ENCODE peak calls at places on chromosomes 11 and 22, in five cellular contexts. E is K562, X is HepG2, U is suprapubic skin, I is sigmoid colon. T is an unnamed sample.
A peak's percentile ranks its signal among the peaks of the same experiment; 100 is the strongest.

GRCh38 chr22:29938285-29938693 is 55.3 kb downstream of the MTMR3 start:
- DNase-seq in E (no peak), X (no peak), U (no peak), I (no peak), T (no peak)

GRCh38 chr11:3644817-3645235 is at the start of gene ART1:
- DNase-seq in E (peak; percentile 70), X (no peak), U (no peak), I (no peak), T (no peak)

GRCh38 chr22:37575490-37576003 is 4.3 kb downstream of the LGALS2 start:
- DNase-seq in E (no peak), X (no peak), U (no peak), I (no peak), T (no peak)

GRCh38 chr11:3051435-3052108 is 5.7 kb downstream of the CARS1 start:
- DNase-seq in E (no peak), X (no peak), U (no peak), I (no peak), T (peak; percentile 29)

GRCh38 chr11:70761094-70761905 is 363.0 kb downstream of the CTTN start:
- DNase-seq in E (peak; percentile 42), X (no peak), U (no peak), I (no peak), T (peak; percentile 51)

GRCh38 chr11:122803306-122803705 is 35.0 kb upstream of the CRTAM start:
- DNase-seq in E (no peak), X (no peak), U (no peak), I (no peak), T (no peak)

GRCh38 chr11:102111011-102111786 is 952 bp downstream of the YAP1 start:
- DNase-seq in E (no peak), X (peak; percentile 94), U (peak; percentile 82), I (peak; percentile 89), T (no peak)

GRCh38 chr11:8039530-8040260 is 41.3 kb upstream of the TUB start:
- DNase-seq in E (peak; percentile 25), X (no peak), U (peak; percentile 26), I (no peak), T (peak; percentile 47)

GRCh38 chr11:80197155-80197554 is 756.3 kb upstream of the TENM4 start:
- DNase-seq in E (no peak), X (no peak), U (no peak), I (no peak), T (no peak)

GRCh38 chr11:75246006-75246672 is 5.6 kb downstream of the TPBGL start:
- DNase-seq in E (no peak), X (no peak), U (peak; percentile 26), I (no peak), T (peak; percentile 46)

GRCh38 chr11:16909375-16910035 is 104.7 kb downstream of the PLEKHA7 start:
- DNase-seq in E (no peak), X (no peak), U (no peak), I (no peak), T (no peak)

GRCh38 chr11:34302046-34302921 is 55.5 kb downstream of the ABTB2 start:
- DNase-seq in E (no peak), X (no peak), U (no peak), I (no peak), T (no peak)

GRCh38 chr11:925496-926301 is at the start of gene AP2A2:
- DNase-seq in E (peak; percentile 95), X (peak; percentile 58), U (peak; percentile 85), I (peak; percentile 93), T (peak; percentile 97)

GRCh38 chr22:31630331-31631329 is 31.4 kb downstream of the PISD start:
- DNase-seq in E (peak; percentile 90), X (peak; percentile 75), U (peak; percentile 87), I (peak; percentile 88), T (peak; percentile 98)

GRCh38 chr11:93541884-93542752 is 1.1 kb downstream of the SMCO4 start:
- DNase-seq in E (peak; percentile 62), X (peak; percentile 62), U (no peak), I (peak; percentile 78), T (peak; percentile 89)

GRCh38 chr22:20155330-20156041 is 4.6 kb upstream of the CCDC188 start:
- DNase-seq in E (peak; percentile 80), X (peak; percentile 19), U (no peak), I (no peak), T (peak; percentile 90)

GRCh38 chr11:114179234-114179941 is 116.8 kb upstream of the NNMT start:
- DNase-seq in E (no peak), X (no peak), U (peak; percentile 73), I (peak; percentile 98), T (no peak)

GRCh38 chr11:35083181-35084061 is 55.5 kb upstream of the CD44 start:
- DNase-seq in E (no peak), X (no peak), U (peak; percentile 89), I (peak; percentile 87), T (peak; percentile 82)

DNA sequence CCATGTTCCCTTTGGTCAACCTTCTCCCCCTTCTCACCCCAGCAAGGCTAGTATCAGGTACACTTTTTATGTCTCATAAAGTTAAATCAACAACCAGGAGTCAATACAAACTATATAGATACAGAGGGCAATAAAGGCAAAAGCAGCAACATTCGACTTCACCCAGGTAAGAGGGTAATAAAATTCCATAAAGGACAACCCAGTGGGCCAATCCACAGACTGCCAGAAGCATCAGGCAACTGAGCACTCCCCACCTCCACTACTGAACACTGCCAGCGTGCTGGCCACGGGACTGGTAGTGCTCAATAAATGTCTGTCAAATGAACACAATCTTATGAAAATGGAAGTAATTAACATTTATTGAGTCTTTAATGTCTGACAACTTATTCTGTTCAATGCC is 5.1 kb upstream of the MS4A18 start:
- DNase-seq in E (no peak), X (no peak), U (no peak), I (no peak), T (no peak)
- H3K4me1 ChIP-seq in E (no peaks in the 10 kb centered on the region), X (no peaks in the 10 kb centered on the region), U (no peaks in the 10 kb centered on the region), I (no peaks in the 10 kb centered on the region), T (no peaks in the 10 kb centered on the region)

GRCh38 chr11:12235945-12236743 is 125.8 kb downstream of the MICAL2 start:
- DNase-seq in E (peak; percentile 59), X (peak; percentile 58), U (no peak), I (no peak), T (no peak)
- H3K27ac ChIP-seq in E (peak overlapping the region; percentile 21), X (no peak overlapping the region), U (peak overlapping the region; percentile 32), I (peak overlapping the region; percentile 88), T (no peak overlapping the region)

GRCh38 chr11:65502852-65503603 is 4.2 kb downstream of the MALAT1 start:
- DNase-seq in E (no peak), X (no peak), U (no peak), I (peak; percentile 55), T (no peak)
- TF ChIP-seq POLR2AphosphoS5 in E (peak; percentile 99), X (no peak), U (peak; percentile 30), I (peak; percentile 79), T (no peak)

DNA sequence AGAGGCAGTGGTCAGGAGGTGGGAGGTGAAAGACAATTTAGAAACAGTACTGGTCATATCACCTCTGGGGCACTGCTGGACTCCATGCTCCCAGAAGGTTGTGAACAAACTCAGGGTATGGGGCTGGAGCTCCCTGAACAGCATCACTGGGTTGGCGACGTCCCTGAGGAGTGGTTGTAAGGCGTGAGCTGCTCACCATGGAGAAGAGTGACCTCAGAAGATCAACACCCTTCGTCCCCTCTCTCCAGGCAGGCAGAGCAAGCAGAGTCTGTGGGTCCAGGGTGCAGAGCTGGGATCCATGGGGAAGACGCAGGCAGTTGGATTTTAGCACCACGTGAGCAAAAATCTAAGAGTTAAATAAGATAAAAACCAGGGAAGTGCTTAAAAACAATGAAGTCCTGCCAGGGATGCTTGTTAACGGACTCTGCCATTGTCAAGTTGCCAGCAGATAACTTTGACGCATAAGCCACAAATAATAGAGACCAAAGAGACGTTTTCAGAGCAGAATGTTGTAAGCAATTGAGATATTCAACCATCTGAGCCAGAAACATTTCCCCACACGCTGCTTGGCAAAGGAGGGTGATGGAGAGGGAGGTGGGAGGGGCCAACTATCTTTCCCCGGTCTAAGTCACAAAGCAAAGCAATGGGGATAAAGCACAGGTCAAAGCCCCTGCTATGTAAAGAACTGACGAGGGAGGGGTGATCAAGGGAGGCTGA is 13.6 kb downstream of the PNPLA5 start:
- DNase-seq in E (no peak), X (no peak), U (peak; percentile 26), I (peak; percentile 21), T (peak; percentile 27)
- H3K4me1 ChIP-seq in E (no peaks in the 10 kb centered on the region), X (no peaks in the 10 kb centered on the region), U (no peaks in the 10 kb centered on the region), I (no peaks in the 10 kb centered on the region), T (no peaks in the 10 kb centered on the region)

GRCh38 chr11:43410394-43410793 is 51.7 kb downstream of the TTC17 start:
- DNase-seq in E (no peak), X (peak; percentile 21), U (no peak), I (no peak), T (no peak)
- H3K27ac ChIP-seq in E (no peak overlapping the region), X (no peak overlapping the region), U (no peak overlapping the region), I (no peak overlapping the region), T (no peak overlapping the region)

GRCh38 chr11:78256962-78257361 is 68.2 kb downstream of the USP35 start:
- DNase-seq in E (peak; percentile 54), X (no peak), U (peak; percentile 83), I (peak; percentile 88), T (no peak)
- TF ChIP-seq POLR2AphosphoS5 in E (no peak), X (no peak), U (no peak), I (no peak), T (peak; percentile 20)

GRCh38 chr11:45035440-45035839 is 84.8 kb upstream of the TP53I11 start:
- DNase-seq in E (no peak), X (no peak), U (no peak), I (no peak), T (no peak)

GRCh38 chr11:45036010-45036409 is 85.3 kb upstream of the TP53I11 start:
- DNase-seq in E (no peak), X (no peak), U (no peak), I (no peak), T (no peak)

GRCh38 chr11:45036733-45037132 is 86.0 kb upstream of the TP53I11 start:
- DNase-seq in E (no peak), X (no peak), U (no peak), I (no peak), T (no peak)

GRCh38 chr11:45038923-45039322 is 88.2 kb upstream of the TP53I11 start:
- DNase-seq in E (no peak), X (no peak), U (no peak), I (no peak), T (no peak)

GRCh38 chr11:45037425-45038005 is 86.8 kb upstream of the TP53I11 start:
- DNase-seq in E (no peak), X (no peak), U (no peak), I (no peak), T (no peak)
- H3K4me1 ChIP-seq in E (no peaks in the 10 kb centered on the region), X (no peaks in the 10 kb centered on the region), U (peaks cover 11% of the 10 kb centered on the region), I (no peaks in the 10 kb centered on the region), T (peaks cover 19% of the 10 kb centered on the region)

GRCh38 chr22:34736081-34736480 is 329.9 kb upstream of the ISX start:
- DNase-seq in E (no peak), X (no peak), U (no peak), I (no peak), T (no peak)
- H3K27ac ChIP-seq in E (no peak overlapping the region), X (no peak overlapping the region), U (no peak overlapping the region), I (no peak overlapping the region), T (no peak overlapping the region)

T was measured in spleen.